ENCODE peak calls at places on chromosomes 5 and 9, in six cellular contexts. M is stimulated activated naive CD8-positive, alpha-beta T cell treated with anti-CD3 and anti-CD28 coated beads, Interleukin-15, amount 100 ng/mL, for 72 hours; F is endothelial cell; X is SW 1271; R is CD8-positive, alpha-beta T cell; W is stimulated activated CD8-positive, alpha-beta memory T cell treated with anti-CD3 and anti-CD28 coated beads, Interleukin-4, amount 100 ng/mL, for 1 hour. V is an unnamed sample.
A peak's percentile ranks its signal among the peaks of the same experiment; 100 is the strongest.

GRCh38 chr9:133347515-133347984 is 381 bp downstream of the MED22 start:
- DNase-seq in M (peak; percentile 65), F (peak; percentile 53), X (no peak), R (no peak), W (no peak), V (peak; percentile 44)

GRCh38 chr9:30075451-30076199 is 2308.8 kb upstream of the ACO1 start:
- DNase-seq in M (peak; percentile 75), F (no peak), X (no peak), R (no peak), W (no peak), V (no peak)

GRCh38 chr5:33807771-33808170 is 84.0 kb downstream of the ADAMTS12 start:
- DNase-seq in M (no peak), F (no peak), X (no peak), R (no peak), W (no peak), V (no peak)

GRCh38 chr5:89016741-89017312 is 133.8 kb upstream of the MEF2C start:
- DNase-seq in M (no peak), F (no peak), X (no peak), R (no peak), W (no peak), V (no peak)

GRCh38 chr9:125959980-125960619 is 212.9 kb downstream of the PBX3 start:
- DNase-seq in M (no peak), F (no peak), X (no peak), R (no peak), W (no peak), V (no peak)

GRCh38 chr5:32193591-32193990 is 19.5 kb upstream of the GOLPH3 start:
- DNase-seq in M (no peak), F (no peak), X (no peak), R (no peak), W (no peak), V (no peak)

GRCh38 chr5:66337827-66338226 is 193.7 kb downstream of the SREK1 start:
- DNase-seq in M (no peak), F (no peak), X (no peak), R (no peak), W (no peak), V (no peak)

GRCh38 chr5:6435356-6435755 is 13.3 kb upstream of the UBE2QL1 start:
- DNase-seq in M (no peak), F (peak; percentile 76), X (no peak), R (no peak), W (no peak), V (peak; percentile 13)

GRCh38 chr5:93587919-93588585 is 5.0 kb downstream of the NR2F1 start:
- DNase-seq in M (no peak), F (no peak), X (no peak), R (no peak), W (no peak), V (no peak)

GRCh38 chr5:173823721-173824567 is 64.2 kb upstream of the CPEB4 start:
- DNase-seq in M (no peak), F (no peak), X (no peak), R (no peak), W (no peak), V (no peak)

GRCh38 chr5:11524188-11524587 is 380.1 kb downstream of the CTNND2 start:
- DNase-seq in M (no peak), F (no peak), X (no peak), R (no peak), W (no peak), V (no peak)

GRCh38 chr5:174424219-174425053 is 299.9 kb upstream of the MSX2 start:
- DNase-seq in M (no peak), F (no peak), X (no peak), R (no peak), W (no peak), V (no peak)

GRCh38 chr9:127555830-127556820 is 56.0 kb upstream of the STXBP1 start:
- DNase-seq in M (peak; percentile 73), F (no peak), X (peak; percentile 87), R (no peak), W (no peak), V (no peak)

GRCh38 chr9:96061293-96061987 is 185.9 kb downstream of the ERCC6L2 start:
- DNase-seq in M (peak; percentile 46), F (peak; percentile 18), X (no peak), R (peak; percentile 19), W (peak; percentile 15), V (peak; percentile 51)

GRCh38 chr9:38073882-38074281 is 4.9 kb upstream of the SHB start:
- DNase-seq in M (no peak), F (no peak), X (no peak), R (no peak), W (no peak), V (no peak)

GRCh38 chr5:20486826-20487225 is 498.8 kb upstream of the CDH18 start:
- DNase-seq in M (no peak), F (no peak), X (no peak), R (no peak), W (no peak), V (no peak)

GRCh38 chr5:132138260-132138659 is 64.7 kb downstream of the CSF2 start:
- DNase-seq in M (no peak), F (no peak), X (no peak), R (no peak), W (no peak), V (no peak)

GRCh38 chr9:116998305-116998704 is 311.2 kb downstream of the TRIM32 start:
- DNase-seq in M (no peak), F (peak; percentile 50), X (no peak), R (no peak), W (no peak), V (no peak)

GRCh38 chr5:67577424-67577823 is 380.8 kb upstream of the CD180 start:
- DNase-seq in M (no peak), F (no peak), X (no peak), R (no peak), W (no peak), V (no peak)

GRCh38 chr5:38305148-38305547 is 46.8 kb downstream of the EGFLAM start:
- DNase-seq in M (no peak), F (no peak), X (no peak), R (no peak), W (no peak), V (no peak)

GRCh38 chr9:127131871-127132270 is 9.4 kb upstream of the ANGPTL2 start:
- DNase-seq in M (no peak), F (no peak), X (peak; percentile 10), R (no peak), W (no peak), V (no peak)

GRCh38 chr9:22041792-22042191 is 32.7 kb upstream of the CDKN2B start:
- DNase-seq in M (no peak), F (no peak), X (no peak), R (no peak), W (no peak), V (no peak)

GRCh38 chr9:16627967-16628366 is 242.5 kb downstream of the BNC2 start:
- DNase-seq in M (no peak), F (no peak), X (no peak), R (no peak), W (no peak), V (no peak)

GRCh38 chr5:6452622-6453504 is 4.2 kb downstream of the UBE2QL1 start:
- DNase-seq in M (no peak), F (no peak), X (no peak), R (no peak), W (no peak), V (no peak)

GRCh38 chr9:1102010-1102712 is 52.0 kb downstream of the DMRT2 start:
- DNase-seq in M (no peak), F (no peak), X (no peak), R (no peak), W (no peak), V (no peak)

GRCh38 chr5:154046486-154046885 is 7.7 kb downstream of the MFAP3 start:
- DNase-seq in M (no peak), F (peak; percentile 4), X (no peak), R (no peak), W (no peak), V (no peak)